ENCODE peak calls at places on chromosome 9, in four cellular contexts. Z is psoas muscle, R is neural progenitor cell, S is IMR-90. K is an unnamed sample. For H3K9me3, the result is how much of the 10 kb centered on the place peaks cover.

GRCh38 chr9:137745541-137745991 is 126.8 kb downstream of the EHMT1 start:
- DNase-seq in R (no peak), S (peak), Z (no peak), K (peak)

GRCh38 chr9:91660295-91660589 is 236.6 kb upstream of the NFIL3 start:
- DNase-seq in S (no peak), Z (no peak), R (no peak), K (no peak)

GRCh38 chr9:35501941-35502340 is 12.0 kb downstream of the RUSC2 start:
- DNase-seq in S (no peak), Z (no peak), R (no peak), K (no peak)

GRCh38 chr9:88998911-88999310 is 7.6 kb downstream of the S1PR3 start:
- DNase-seq in Z (peak), S (no peak), R (no peak), K (peak)

GRCh38 chr9:135857371-135857786 is 50.0 kb downstream of the CAMSAP1 start:
- DNase-seq in Z (no peak), R (no peak), S (peak), K (no peak)

GRCh38 chr9:70262948-70263347 is 4.2 kb downstream of the SMC5 start:
- DNase-seq in R (no peak), Z (no peak), S (peak), K (no peak)

GRCh38 chr9:91899611-91900010 is 50.4 kb downstream of the ROR2 start:
- DNase-seq in Z (no peak), R (no peak), S (no peak), K (no peak)

GRCh38 chr9:91857291-91857781 is 92.7 kb downstream of the ROR2 start:
- DNase-seq in S (peak), Z (no peak), R (peak), K (peak)

GRCh38 chr9:121634800-121635261 is 16.6 kb upstream of the DAB2IP start:
- DNase-seq in R (peak), Z (no peak), S (peak), K (no peak)

GRCh38 chr9:69745716-69746538 is 13.9 kb downstream of the PTAR1 start:
- DNase-seq in S (peak), R (peak), Z (no peak), K (peak)

GRCh38 chr9:133844876-133845658 is 106.9 kb upstream of the SARDH start:
- DNase-seq in R (no peak), Z (peak), S (peak), K (no peak)

GRCh38 chr9:77005216-77005615 is 14.2 kb upstream of the FOXB2 start:
- DNase-seq in Z (no peak), S (no peak), R (no peak), K (peak)

GRCh38 chr9:109098221-109098959 is 21.4 kb downstream of the TMEM245 start:
- DNase-seq in R (peak), S (peak), Z (no peak), K (no peak)

GRCh38 chr9:122954253-122954691 is 13.5 kb downstream of the RABGAP1 start:
- DNase-seq in Z (no peak), R (no peak), S (peak), K (no peak)

GRCh38 chr9:68851657-68852056 is 146.6 kb downstream of the PIP5K1B start:
- DNase-seq in R (no peak), S (no peak), Z (no peak), K (no peak)

GRCh38 chr9:96156151-96156550 is 145.8 kb downstream of the HSD17B3 start:
- DNase-seq in S (no peak), R (no peak), Z (no peak), K (no peak)

GRCh38 chr9:72533322-72533721 is 11.9 kb downstream of the TMC1 start:
- DNase-seq in S (peak), R (no peak), Z (no peak), K (no peak)
- H3K9me3 ChIP-seq in S (under half), R (under half), Z (under half), K (under half)

GRCh38 chr9:119365291-119366027 is 3.8 kb downstream of the BRINP1 start:
- DNase-seq in S (no peak), Z (no peak), R (peak), K (peak)
- H3K4me3 ChIP-seq in S (no peak), Z (no peak), R (no peak), K (no peak)

GRCh38 chr9:131419029-131419614 is 25.2 kb downstream of the PRRC2B start:
- DNase-seq in Z (no peak), R (no peak), S (peak), K (no peak)

GRCh38 chr9:131422241-131422792 is 28.4 kb downstream of the PRRC2B start:
- DNase-seq in Z (peak), R (no peak), S (peak), K (no peak)

GRCh38 chr9:131419716-131420115 is 25.8 kb downstream of the PRRC2B start:
- DNase-seq in Z (no peak), S (no peak), R (no peak), K (no peak)

GRCh38 chr9:131421691-131422090 is 27.8 kb downstream of the PRRC2B start:
- DNase-seq in R (no peak), S (no peak), Z (no peak), K (no peak)

DNA sequence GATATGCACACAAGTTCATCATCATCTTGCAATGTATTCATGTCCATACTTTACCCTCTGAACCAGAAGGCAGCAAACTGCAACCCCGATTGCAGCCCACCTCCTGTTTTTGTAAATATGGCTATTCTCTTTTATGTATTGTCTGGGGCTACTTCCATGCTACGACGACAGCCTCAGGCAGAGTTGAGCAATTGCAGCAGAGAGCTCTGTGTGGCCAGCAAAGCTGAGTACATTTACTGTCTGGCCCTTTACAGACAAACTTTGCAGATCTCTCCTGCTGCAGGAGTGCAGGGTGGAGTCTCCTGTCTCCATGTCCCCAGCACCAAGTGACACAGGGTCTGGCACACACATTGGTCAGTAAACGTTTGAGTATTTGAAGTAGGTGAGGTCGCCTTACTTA is 27.0 kb downstream of the PRRC2B start:
- DNase-seq in S (peak), R (no peak), Z (no peak), K (no peak)
- TF ChIP-seq CTCF in S (no peak), R (no peak), Z (no peak), K (no peak)

GRCh38 chr9:80401243-80401642 is 829.5 kb downstream of the TLE4 start:
- DNase-seq in R (no peak), S (no peak), Z (no peak), K (no peak)

DNA sequence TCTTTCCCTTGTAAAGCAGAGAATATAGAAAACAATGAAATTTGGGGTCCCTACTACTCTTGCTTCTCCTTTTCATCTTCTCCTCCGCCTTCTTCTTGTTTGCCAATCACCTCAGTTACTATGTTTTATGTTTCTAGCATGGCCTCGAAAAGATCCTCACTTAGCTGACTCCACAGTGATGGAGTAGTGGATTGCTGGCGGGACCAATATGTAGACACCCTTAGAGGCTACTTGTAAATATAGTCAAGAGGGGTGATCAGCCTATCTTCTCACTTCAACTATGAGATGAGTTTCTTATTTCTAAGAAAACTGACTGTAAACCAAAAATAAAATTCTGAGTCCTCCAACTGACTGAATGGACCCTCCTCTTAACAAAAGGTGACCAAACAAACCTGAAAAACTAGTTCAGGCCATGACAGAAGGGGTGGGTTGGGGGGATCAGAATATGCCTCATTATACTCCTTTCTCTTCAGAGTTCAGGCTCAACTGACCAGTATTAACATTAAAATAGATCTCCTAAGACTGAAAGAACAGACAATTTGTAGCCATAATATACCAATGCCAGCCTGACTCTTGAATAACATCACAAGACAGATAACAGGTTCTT is 829.0 kb downstream of the TLE4 start:
- DNase-seq in R (no peak), S (no peak), Z (no peak), K (no peak)
- H3K9me3 ChIP-seq in R (under half), S (under half), Z (under half), K (under half)

DNA sequence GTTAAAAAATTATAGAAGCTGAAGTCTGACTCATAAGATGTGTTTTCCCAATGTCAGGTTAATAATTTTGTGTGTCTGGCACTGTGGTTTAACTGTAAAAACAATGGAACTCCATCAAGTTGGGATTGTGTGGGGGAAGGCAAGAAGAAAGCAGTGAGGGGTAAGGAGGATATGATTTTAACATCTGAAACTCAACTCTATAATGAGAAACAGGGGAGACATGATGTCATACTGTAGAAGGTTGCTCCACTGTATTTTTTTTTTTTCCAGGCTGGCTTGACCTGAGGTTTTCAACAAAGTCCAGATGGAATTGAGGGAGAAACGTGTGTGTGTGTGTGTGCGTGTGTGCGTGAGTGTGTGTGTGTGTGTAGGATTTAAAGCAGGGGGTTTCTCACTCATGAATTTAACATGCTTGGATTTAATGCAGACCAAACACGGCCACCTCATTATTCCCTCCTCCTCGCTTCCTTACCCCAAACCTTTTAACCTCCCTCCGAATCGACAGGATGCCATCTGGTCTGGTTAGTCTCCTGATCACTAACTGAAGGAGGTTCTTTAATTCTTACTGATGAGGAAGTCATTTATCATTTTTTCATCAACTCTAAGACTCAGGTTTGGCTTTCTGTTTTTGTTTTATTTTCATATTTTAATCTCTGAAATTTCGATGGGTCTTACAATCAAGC is 140.2 kb upstream of the LPAR1 start:
- DNase-seq in S (peak), R (no peak), Z (no peak), K (no peak)
- H3K4me3 ChIP-seq in S (no peak), R (no peak), Z (no peak), K (no peak)

DNA sequence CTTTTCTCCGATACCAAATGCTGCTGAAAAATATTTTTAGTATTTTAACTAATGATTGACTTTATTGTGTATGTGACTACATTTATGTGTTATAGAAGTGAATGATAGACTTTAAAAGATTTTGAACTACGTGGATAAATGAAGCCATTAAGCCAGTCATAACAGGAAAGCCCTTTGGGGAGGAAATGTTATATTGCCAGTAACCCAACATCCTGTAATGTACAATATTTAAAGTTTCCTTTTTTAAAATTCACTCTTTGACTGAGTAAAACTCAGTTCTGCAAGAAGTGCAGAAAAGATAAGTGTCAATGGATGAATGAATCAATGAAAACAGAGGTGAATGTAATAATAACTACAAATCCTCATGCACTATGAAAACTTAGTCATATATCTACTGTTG is 102.6 kb upstream of the TLE4 start:
- DNase-seq in S (no peak), Z (no peak), R (no peak), K (no peak)
- TF ChIP-seq CTCF in S (no peak), Z (no peak), R (no peak), K (no peak)

DNA sequence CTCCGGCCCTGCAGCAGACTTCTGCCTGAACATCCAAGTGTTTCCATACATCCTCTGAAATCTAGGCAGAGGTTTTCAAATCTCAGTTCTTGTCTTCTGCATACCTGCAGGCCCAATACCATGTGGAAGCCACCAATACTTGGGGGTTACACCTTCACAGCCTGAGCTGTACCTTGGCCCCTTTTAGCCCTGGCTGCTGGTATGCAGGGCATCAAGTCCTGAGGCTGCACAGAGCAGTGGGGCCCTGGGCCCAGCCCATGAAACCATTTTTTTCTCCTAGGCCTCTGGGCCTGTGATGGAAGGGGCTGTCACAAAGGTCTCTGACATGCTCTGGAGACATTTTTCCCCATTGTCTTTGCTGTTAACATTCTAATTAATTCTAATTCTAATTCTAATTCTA is 680.6 kb downstream of the ELAVL2 start:
- DNase-seq in S (no peak), Z (no peak), R (no peak), K (no peak)
- H3K9me3 ChIP-seq in S (under half), Z (under half), R (under half), K (under half)

DNA sequence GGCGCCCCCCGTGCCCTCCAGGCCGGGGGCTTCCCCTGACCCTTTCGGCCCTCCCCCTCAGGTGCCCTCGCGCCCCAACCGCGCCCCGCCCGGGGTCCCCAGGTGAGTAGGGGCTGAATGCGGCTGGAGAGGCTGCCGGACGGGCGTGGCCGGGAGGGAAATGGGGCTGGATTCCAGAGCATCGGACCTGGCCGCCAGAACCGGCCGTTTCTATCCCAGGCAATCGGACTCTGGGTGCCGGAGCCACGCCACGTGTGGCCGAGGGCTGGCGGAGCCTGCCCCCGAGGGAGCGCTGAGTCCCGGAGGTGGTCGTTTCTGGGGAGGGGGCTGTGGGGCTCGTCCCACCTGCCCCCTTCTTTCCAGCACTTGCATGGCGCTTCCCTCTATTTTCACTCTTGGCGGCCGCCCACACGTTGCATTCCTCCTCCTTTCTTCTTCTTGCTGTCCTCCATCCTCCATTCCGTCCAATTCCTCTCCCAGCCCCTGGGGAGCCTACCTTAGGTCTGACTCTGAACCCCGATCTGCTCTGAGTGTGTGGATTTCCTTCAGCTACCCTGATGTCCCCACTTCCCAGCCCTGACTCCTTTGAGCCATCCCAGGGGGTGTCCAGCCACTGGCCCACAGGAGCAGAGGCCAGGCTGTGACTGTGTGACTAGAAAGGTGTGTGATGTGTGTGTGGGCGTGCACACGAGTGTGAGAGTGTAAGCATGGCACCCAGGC is 24.8 kb downstream of the GOLGA2 start:
- DNase-seq in R (peak), Z (no peak), S (no peak), K (no peak)
- H3K4me3 ChIP-seq in R (peak), Z (peak), S (no peak), K (peak)